ENCODE peak calls at places on chromosomes 11 and 22, in seven cellular contexts. One of them, this sample, is unnamed.

GRCh38 chr11:130945945-130946344 is 29.7 kb upstream of the SNX19 start:
- DNase-seq in body of pancreas: peak
- DNase-seq in K562: no peak
- DNase-seq in A549: no peak
- DNase-seq in adrenal gland: peak
- DNase-seq in transverse colon: peak
- DNase-seq in GM12891: no peak
- DNase-seq in this sample: no peak

GRCh38 chr22:24938741-24939341 is 7.7 kb downstream of the LHFPL7 start:
- DNase-seq in body of pancreas: peak
- DNase-seq in A549: peak
- DNase-seq in GM12891: peak
- DNase-seq in K562: peak
- DNase-seq in transverse colon: no peak
- DNase-seq in adrenal gland: no peak
- DNase-seq in this sample: peak

GRCh38 chr11:113994077-113994954 is 19.4 kb downstream of the HTR3A start:
- DNase-seq in K562: peak
- DNase-seq in GM12891: peak
- DNase-seq in body of pancreas: peak
- DNase-seq in A549: peak
- DNase-seq in transverse colon: no peak
- DNase-seq in adrenal gland: no peak
- DNase-seq in this sample: no peak

GRCh38 chr11:118438314-118438931 is 2.1 kb downstream of the KMT2A start:
- DNase-seq in K562: peak
- DNase-seq in A549: peak
- DNase-seq in transverse colon: peak
- DNase-seq in body of pancreas: peak
- DNase-seq in GM12891: no peak
- DNase-seq in adrenal gland: peak
- DNase-seq in this sample: peak

GRCh38 chr11:6646631-6647281 is 8.9 kb downstream of the DCHS1 start:
- DNase-seq in transverse colon: no peak
- DNase-seq in body of pancreas: no peak
- DNase-seq in K562: no peak
- DNase-seq in GM12891: peak
- DNase-seq in A549: no peak
- DNase-seq in adrenal gland: no peak
- DNase-seq in this sample: no peak

GRCh38 chr11:117026593-117027330 is 71.5 kb downstream of the SIK3 start:
- DNase-seq in transverse colon: no peak
- DNase-seq in adrenal gland: no peak
- DNase-seq in GM12891: no peak
- DNase-seq in body of pancreas: no peak
- DNase-seq in A549: no peak
- DNase-seq in K562: no peak
- DNase-seq in this sample: no peak

GRCh38 chr11:109511598-109511997 is 89.6 kb downstream of the C11orf87 start:
- DNase-seq in transverse colon: no peak
- DNase-seq in adrenal gland: no peak
- DNase-seq in A549: no peak
- DNase-seq in K562: no peak
- DNase-seq in GM12891: no peak
- DNase-seq in body of pancreas: no peak
- DNase-seq in this sample: no peak

GRCh38 chr11:98965358-98965757 is 55.4 kb upstream of the CNTN5 start:
- DNase-seq in A549: no peak
- DNase-seq in GM12891: no peak
- DNase-seq in adrenal gland: no peak
- DNase-seq in K562: no peak
- DNase-seq in transverse colon: no peak
- DNase-seq in body of pancreas: no peak
- DNase-seq in this sample: no peak

GRCh38 chr11:57071829-57072228 is 83.1 kb downstream of the OR5AK2 start:
- DNase-seq in K562: no peak
- DNase-seq in A549: no peak
- DNase-seq in transverse colon: no peak
- DNase-seq in adrenal gland: no peak
- DNase-seq in body of pancreas: no peak
- DNase-seq in GM12891: no peak
- DNase-seq in this sample: no peak

GRCh38 chr11:75625970-75626691 is 42.7 kb downstream of the MAP6 start:
- DNase-seq in body of pancreas: no peak
- DNase-seq in A549: peak
- DNase-seq in transverse colon: no peak
- DNase-seq in K562: no peak
- DNase-seq in adrenal gland: no peak
- DNase-seq in GM12891: no peak
- DNase-seq in this sample: no peak

GRCh38 chr11:124740277-124740882 is 638 bp downstream of the NRGN start:
- DNase-seq in K562: peak
- DNase-seq in A549: peak
- DNase-seq in GM12891: no peak
- DNase-seq in adrenal gland: no peak
- DNase-seq in body of pancreas: no peak
- DNase-seq in transverse colon: no peak
- DNase-seq in this sample: no peak

GRCh38 chr22:19886605-19887250 is 32.1 kb upstream of the GNB1L start:
- DNase-seq in body of pancreas: no peak
- DNase-seq in GM12891: no peak
- DNase-seq in adrenal gland: no peak
- DNase-seq in transverse colon: no peak
- DNase-seq in A549: no peak
- DNase-seq in K562: no peak
- DNase-seq in this sample: no peak

GRCh38 chr11:107916671-107917241 is 11.5 kb upstream of the RAB39A start:
- DNase-seq in GM12891: no peak
- DNase-seq in body of pancreas: no peak
- DNase-seq in K562: peak
- DNase-seq in adrenal gland: no peak
- DNase-seq in transverse colon: peak
- DNase-seq in A549: no peak
- DNase-seq in this sample: no peak

GRCh38 chr22:46068908-46069481 is 81.3 kb upstream of the PPARA start:
- DNase-seq in GM12891: no peak
- DNase-seq in transverse colon: peak
- DNase-seq in A549: no peak
- DNase-seq in body of pancreas: peak
- DNase-seq in adrenal gland: peak
- DNase-seq in K562: no peak
- DNase-seq in this sample: no peak

GRCh38 chr11:3157381-3158130 is 7.6 kb downstream of the OSBPL5 start:
- DNase-seq in K562: no peak
- DNase-seq in body of pancreas: no peak
- DNase-seq in GM12891: no peak
- DNase-seq in adrenal gland: no peak
- DNase-seq in A549: no peak
- DNase-seq in transverse colon: no peak
- DNase-seq in this sample: peak

GRCh38 chr22:45271667-45272188 is 13.0 kb upstream of the UPK3A start:
- DNase-seq in K562: no peak
- DNase-seq in GM12891: no peak
- DNase-seq in body of pancreas: no peak
- DNase-seq in adrenal gland: peak
- DNase-seq in A549: no peak
- DNase-seq in transverse colon: peak
- DNase-seq in this sample: no peak

GRCh38 chr11:74321487-74322188 is 10.2 kb upstream of the P4HA3 start:
- DNase-seq in GM12891: no peak
- DNase-seq in A549: no peak
- DNase-seq in adrenal gland: peak
- DNase-seq in K562: peak
- DNase-seq in transverse colon: no peak
- DNase-seq in body of pancreas: peak
- DNase-seq in this sample: no peak
- TF ChIP-seq POLR2A in GM12891: no peak
- TF ChIP-seq POLR2A in A549: no peak
- TF ChIP-seq POLR2A in adrenal gland: no peak
- TF ChIP-seq POLR2A in K562: no peak
- TF ChIP-seq POLR2A in transverse colon: no peak
- TF ChIP-seq POLR2A in body of pancreas: no peak
- TF ChIP-seq POLR2A in this sample: no peak

GRCh38 chr22:32996702-32997101 is 61.5 kb downstream of the SYN3 start:
- DNase-seq in body of pancreas: no peak
- DNase-seq in adrenal gland: peak
- DNase-seq in transverse colon: peak
- DNase-seq in K562: no peak
- DNase-seq in A549: no peak
- DNase-seq in GM12891: no peak
- DNase-seq in this sample: peak

GRCh38 chr22:32996276-32996675 is 61.9 kb downstream of the SYN3 start:
- DNase-seq in adrenal gland: no peak
- DNase-seq in transverse colon: no peak
- DNase-seq in A549: no peak
- DNase-seq in body of pancreas: no peak
- DNase-seq in K562: no peak
- DNase-seq in GM12891: no peak
- DNase-seq in this sample: no peak

GRCh38 chr22:32997295-32997694 is 60.9 kb downstream of the SYN3 start:
- DNase-seq in K562: no peak
- DNase-seq in transverse colon: no peak
- DNase-seq in body of pancreas: no peak
- DNase-seq in adrenal gland: no peak
- DNase-seq in A549: no peak
- DNase-seq in GM12891: no peak
- DNase-seq in this sample: no peak

GRCh38 chr22:32999039-32999861 is 58.9 kb downstream of the SYN3 start:
- DNase-seq in adrenal gland: no peak
- DNase-seq in K562: no peak
- DNase-seq in GM12891: no peak
- DNase-seq in transverse colon: no peak
- DNase-seq in body of pancreas: no peak
- DNase-seq in A549: no peak
- DNase-seq in this sample: no peak

DNA sequence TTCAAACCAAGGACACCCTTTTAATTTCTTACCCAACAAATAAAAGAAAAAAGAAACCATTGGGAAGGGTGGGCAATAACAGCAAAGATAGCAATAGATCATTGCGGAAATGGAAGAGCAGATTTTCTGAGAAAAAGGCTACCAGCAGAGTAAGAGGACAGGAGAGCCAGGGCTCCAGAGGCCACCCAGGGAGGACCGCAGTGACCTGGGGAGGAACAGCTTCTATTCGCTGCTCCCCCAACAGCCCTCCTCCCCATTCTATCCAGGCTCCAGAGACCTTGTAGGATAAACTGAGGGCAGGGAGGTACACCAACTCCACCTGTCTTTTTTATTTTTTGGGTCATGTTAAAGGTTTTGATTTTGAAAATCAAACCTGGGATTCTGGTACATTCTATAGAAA is 59.8 kb downstream of the SYN3 start:
- DNase-seq in K562: no peak
- DNase-seq in GM12891: no peak
- DNase-seq in adrenal gland: no peak
- DNase-seq in A549: no peak
- DNase-seq in body of pancreas: no peak
- DNase-seq in transverse colon: no peak
- DNase-seq in this sample: no peak
- TF ChIP-seq POLR2A in K562: no peak
- TF ChIP-seq POLR2A in GM12891: no peak
- TF ChIP-seq POLR2A in adrenal gland: no peak
- TF ChIP-seq POLR2A in A549: no peak
- TF ChIP-seq POLR2A in body of pancreas: no peak
- TF ChIP-seq POLR2A in transverse colon: no peak
- TF ChIP-seq POLR2A in this sample: no peak

DNA sequence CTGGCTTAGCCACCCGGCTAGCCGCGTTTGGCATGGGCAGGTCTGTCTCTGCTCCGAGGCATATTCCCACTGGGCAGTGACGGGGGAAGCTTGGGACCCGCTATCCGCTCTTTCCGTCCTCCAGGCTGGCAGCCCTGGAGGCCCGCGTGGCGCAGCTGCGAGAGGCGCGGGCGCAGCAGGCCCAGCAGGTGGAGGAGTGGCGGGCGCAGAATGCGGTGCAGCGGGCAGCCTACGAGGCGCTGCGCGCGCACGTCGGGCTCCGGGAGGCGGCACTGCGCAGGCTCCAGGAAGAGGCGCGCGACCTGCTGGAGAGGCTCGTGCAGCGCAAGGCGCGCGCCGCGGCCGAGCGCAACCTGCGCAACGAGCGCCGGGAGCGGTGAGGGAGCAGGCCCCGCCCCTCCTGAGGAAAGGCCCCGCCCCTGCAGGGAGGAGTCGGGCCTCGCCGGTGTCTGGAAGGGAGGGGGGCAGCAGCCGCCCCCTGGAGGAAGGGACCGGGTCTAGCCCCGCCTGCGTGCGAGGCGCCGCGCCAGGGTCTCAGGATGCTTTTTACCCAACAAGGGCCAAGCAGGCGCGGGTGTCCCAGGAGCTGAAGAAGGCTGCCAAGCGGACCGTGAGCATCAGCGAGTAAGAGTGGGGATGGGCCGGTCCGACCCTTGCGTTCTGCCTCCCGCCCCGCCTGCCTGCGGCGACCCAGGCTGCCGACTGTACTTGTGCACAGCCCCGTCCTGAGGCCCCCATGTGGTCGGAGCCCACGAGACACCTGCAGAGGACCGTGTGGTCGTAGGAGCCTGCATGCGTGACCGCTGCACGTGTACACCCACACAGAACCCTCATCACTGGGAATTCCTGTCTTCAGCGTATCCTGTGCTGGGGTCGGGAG is 7.9 kb downstream of the ATG16L2 start:
- DNase-seq in A549: peak
- DNase-seq in body of pancreas: peak
- DNase-seq in K562: peak
- DNase-seq in GM12891: no peak
- DNase-seq in adrenal gland: peak
- DNase-seq in transverse colon: peak
- DNase-seq in this sample: peak
- TF ChIP-seq POLR2A in A549: peak
- TF ChIP-seq POLR2A in body of pancreas: peak
- TF ChIP-seq POLR2A in K562: peak
- TF ChIP-seq POLR2A in GM12891: peak
- TF ChIP-seq POLR2A in adrenal gland: peak
- TF ChIP-seq POLR2A in transverse colon: peak
- TF ChIP-seq POLR2A in this sample: peak

DNA sequence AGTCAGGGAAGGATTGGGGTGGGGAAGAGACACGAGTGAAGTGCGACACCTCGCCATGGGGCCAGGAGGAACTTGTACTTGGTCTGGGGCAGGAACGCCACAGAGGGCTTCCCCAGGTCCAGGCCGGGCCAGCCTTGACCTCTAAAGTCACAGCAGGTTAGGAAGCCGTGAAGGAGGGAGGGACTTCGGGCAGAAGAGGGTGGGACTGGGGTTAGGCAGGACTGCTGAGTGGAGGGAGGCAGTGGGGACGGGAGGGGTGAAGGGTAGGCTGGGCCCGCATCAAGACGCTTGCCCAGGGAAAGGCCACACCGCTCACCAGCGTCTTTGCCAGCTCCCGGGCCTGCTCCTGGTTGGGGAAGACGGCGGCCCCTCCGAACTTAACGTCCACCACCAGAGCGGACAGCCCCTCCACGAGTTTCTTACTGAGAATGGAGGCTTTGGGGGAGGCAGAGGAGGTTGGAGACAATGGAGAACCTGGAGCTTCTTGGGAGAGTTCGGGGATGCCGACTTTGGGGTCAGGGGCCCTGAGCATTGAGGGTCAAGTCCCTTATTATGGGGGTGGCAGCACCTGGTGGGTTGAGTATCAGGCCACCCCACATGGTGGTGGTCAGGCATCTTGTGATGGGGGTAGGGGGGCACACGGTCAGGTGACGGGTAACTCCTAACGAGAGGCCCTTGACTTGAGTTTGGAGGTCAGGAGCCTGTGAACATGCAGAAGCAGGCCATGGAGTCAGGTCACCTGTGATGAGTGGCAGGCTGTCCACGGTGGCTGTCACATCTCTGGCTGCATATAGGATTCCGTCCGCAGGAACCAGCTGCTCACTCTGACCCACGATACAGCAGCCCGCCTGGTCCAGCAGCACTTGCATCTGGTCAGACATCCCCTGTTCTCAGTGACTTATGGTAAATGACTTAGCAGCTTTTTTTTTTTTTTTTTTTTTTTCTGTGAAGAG is 1.7 kb upstream of the SCO2 start:
- DNase-seq in A549: peak
- DNase-seq in GM12891: peak
- DNase-seq in transverse colon: peak
- DNase-seq in adrenal gland: peak
- DNase-seq in K562: peak
- DNase-seq in body of pancreas: no peak
- DNase-seq in this sample: no peak
- TF ChIP-seq POLR2A in A549: peak
- TF ChIP-seq POLR2A in GM12891: peak
- TF ChIP-seq POLR2A in transverse colon: peak
- TF ChIP-seq POLR2A in adrenal gland: peak
- TF ChIP-seq POLR2A in K562: peak
- TF ChIP-seq POLR2A in body of pancreas: no peak
- TF ChIP-seq POLR2A in this sample: no peak